ENCODE peak calls at places on chromosomes 16 and 17, in nine cellular contexts. Y, U, D, K, Z, N, A, S and X are unnamed samples.

GRCh38 chr16:5007256-5007655 is 26.5 kb downstream of the NAGPA start:
- DNase-seq in Y (no peak), U (no peak), D (no peak), K (no peak), Z (no peak), N (no peak), A (no peak), S (no peak), X (no peak)

GRCh38 chr16:74448990-74449389 is 27.7 kb upstream of the CLEC18B start:
- DNase-seq in Y (peak), U (peak), D (peak), K (peak), Z (peak), N (no peak), A (peak), S (peak), X (no peak)

GRCh38 chr16:11391576-11391975 is 46.3 kb downstream of the RMI2 start:
- DNase-seq in Y (no peak), U (no peak), D (peak), K (no peak), Z (peak), N (no peak), A (no peak), S (no peak), X (no peak)

GRCh38 chr17:78535285-78536197 is 41.7 kb downstream of the DNAH17 start:
- DNase-seq in Y (no peak), U (no peak), D (peak), K (no peak), Z (peak), N (no peak), A (no peak), S (no peak), X (no peak)

GRCh38 chr16:69073181-69073669 is 32.2 kb upstream of the HAS3 start:
- DNase-seq in Y (peak), U (no peak), D (peak), K (peak), Z (peak), N (no peak), A (peak), S (no peak), X (no peak)

GRCh38 chr16:54291981-54292487 is 5.4 kb upstream of the IRX3 start:
- DNase-seq in Y (no peak), U (no peak), D (no peak), K (no peak), Z (no peak), N (no peak), A (no peak), S (no peak), X (no peak)

GRCh38 chr16:61872778-61873119 is 163.5 kb downstream of the CDH8 start:
- DNase-seq in Y (no peak), U (no peak), D (no peak), K (no peak), Z (no peak), N (no peak), A (no peak), S (no peak), X (no peak)

GRCh38 chr16:57998484-57998883 is 2.0 kb downstream of the ZNF319 start:
- DNase-seq in Y (no peak), U (no peak), D (no peak), K (no peak), Z (peak), N (no peak), A (peak), S (no peak), X (no peak)

GRCh38 chr16:24539295-24539849 is at the start of gene RBBP6:
- DNase-seq in Y (peak), U (peak), D (peak), K (peak), Z (peak), N (peak), A (peak), S (peak), X (peak)
- TF ChIP-seq CTCF in Y (peak), U (peak), D (peak), K (peak), Z (peak), N (peak), A (no peak), S (peak), X (no peak)

GRCh38 chr16:87636741-87637140 is 34.4 kb downstream of the JPH3 start:
- DNase-seq in Y (no peak), U (no peak), D (no peak), K (no peak), Z (no peak), N (no peak), A (no peak), S (no peak), X (no peak)

GRCh38 chr16:87634411-87634810 is 32.1 kb downstream of the JPH3 start:
- DNase-seq in Y (no peak), U (no peak), D (no peak), K (no peak), Z (no peak), N (no peak), A (no peak), S (no peak), X (no peak)

GRCh38 chr16:87637357-87637756 is 35.0 kb downstream of the JPH3 start:
- DNase-seq in Y (no peak), U (no peak), D (no peak), K (no peak), Z (no peak), N (no peak), A (no peak), S (no peak), X (no peak)

GRCh38 chr16:87635541-87636049 is 33.3 kb downstream of the JPH3 start:
- DNase-seq in Y (peak), U (peak), D (peak), K (peak), Z (peak), N (no peak), A (peak), S (no peak), X (peak)

GRCh38 chr16:87636050-87636684 is 33.9 kb downstream of the JPH3 start:
- DNase-seq in Y (peak), U (peak), D (peak), K (peak), Z (peak), N (peak), A (peak), S (peak), X (peak)
- TF ChIP-seq CTCF in Y (peak), U (peak), D (peak), K (peak), Z (peak), N (peak), A (peak), S (peak), X (peak)

DNA sequence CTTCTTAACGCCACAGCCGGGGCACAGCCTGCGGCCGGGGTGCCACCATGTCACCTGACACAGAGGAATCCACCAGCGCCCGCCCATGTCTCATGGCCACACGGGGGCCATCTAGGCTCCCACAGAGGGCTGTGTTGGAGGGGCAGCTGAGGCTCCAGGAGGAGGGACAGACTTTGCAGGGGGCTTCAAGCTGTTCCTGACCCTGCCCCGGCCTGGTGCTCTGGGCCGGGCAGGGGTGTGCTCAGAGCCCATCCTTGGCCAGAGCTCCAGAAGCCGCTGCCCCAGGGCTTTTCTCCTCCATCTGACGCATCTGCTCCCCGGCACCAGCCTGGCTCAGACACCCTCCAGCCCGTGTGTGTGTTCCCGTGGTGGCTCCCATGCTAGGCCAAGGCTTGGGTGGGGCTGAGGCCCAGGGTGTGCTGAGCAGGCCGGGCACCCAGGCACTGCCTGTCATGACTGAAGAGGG is 7.8 kb upstream of the SLC38A10 start:
- DNase-seq in Y (no peak), U (no peak), D (peak), K (no peak), Z (no peak), N (no peak), A (no peak), S (no peak), X (peak)
- TF ChIP-seq CTCF in Y (peak), U (no peak), D (no peak), K (no peak), Z (no peak), N (peak), A (no peak), S (no peak), X (peak)

DNA sequence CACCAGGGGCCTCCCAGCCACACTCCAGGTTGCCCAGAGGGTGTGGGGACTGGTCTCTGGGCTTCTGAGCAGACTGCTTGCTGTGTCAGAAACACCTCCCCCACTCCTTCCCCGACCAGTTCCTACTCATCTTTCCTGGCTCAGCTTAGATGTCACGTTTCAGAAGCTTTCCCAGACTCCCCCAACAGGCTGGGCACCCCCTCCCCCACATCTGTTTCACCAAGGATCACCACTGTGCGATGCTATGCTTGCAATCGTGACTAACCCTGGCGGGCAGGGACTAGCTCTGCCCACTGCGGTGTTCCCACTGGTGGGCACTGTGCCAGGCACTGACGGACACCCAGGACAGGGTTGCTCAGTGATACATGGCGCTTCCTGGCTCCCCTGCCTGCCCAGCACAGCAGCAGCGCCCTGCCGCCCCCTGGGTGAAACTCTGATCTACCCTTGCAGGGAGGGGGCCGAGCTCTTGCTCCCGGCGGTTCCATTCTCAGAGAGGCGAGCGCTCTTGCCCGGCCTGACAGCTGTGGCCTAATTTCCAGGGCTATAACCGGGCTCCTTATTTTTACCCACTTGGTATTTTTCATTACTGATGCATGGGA is 29.4 kb upstream of the MTSS2 start:
- DNase-seq in Y (no peak), U (peak), D (no peak), K (peak), Z (peak), N (no peak), A (peak), S (peak), X (peak)
- TF ChIP-seq CTCF in Y (no peak), U (peak), D (no peak), K (no peak), Z (no peak), N (no peak), A (peak), S (peak), X (no peak)

GRCh38 chr16:29646947-29647346 is 16.1 kb upstream of the SPN start:
- DNase-seq in Y (no peak), U (no peak), D (no peak), K (no peak), Z (no peak), N (no peak), A (no peak), S (no peak), X (no peak)

GRCh38 chr16:29656688-29657523 is 6.1 kb upstream of the SPN start:
- DNase-seq in Y (no peak), U (no peak), D (no peak), K (no peak), Z (no peak), N (no peak), A (no peak), S (no peak), X (no peak)

GRCh38 chr16:29649560-29650494 is 13.2 kb upstream of the SPN start:
- DNase-seq in Y (no peak), U (no peak), D (no peak), K (no peak), Z (no peak), N (no peak), A (no peak), S (no peak), X (no peak)

GRCh38 chr16:29653436-29653835 is 9.6 kb upstream of the SPN start:
- DNase-seq in Y (no peak), U (no peak), D (no peak), K (no peak), Z (no peak), N (no peak), A (no peak), S (no peak), X (no peak)

DNA sequence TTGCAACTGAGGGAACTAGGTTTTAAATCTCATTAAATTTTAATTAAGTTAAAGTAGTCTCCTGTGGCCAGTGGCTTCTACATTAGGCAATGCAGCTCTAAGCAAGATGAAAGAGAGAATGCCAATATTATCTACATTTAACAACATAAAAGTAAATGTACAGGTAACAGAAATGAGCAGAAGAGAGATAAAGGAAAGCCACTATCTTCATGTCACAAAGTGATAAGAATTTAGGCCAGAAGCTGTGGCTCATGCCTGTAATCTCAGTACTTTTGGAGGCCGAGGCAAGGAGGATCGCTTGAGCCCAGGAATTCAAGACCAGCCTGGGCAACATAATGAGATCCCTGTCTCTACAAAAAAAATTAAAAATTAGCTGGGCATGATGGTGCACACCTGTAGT is 11.1 kb upstream of the SPN start:
- DNase-seq in Y (no peak), U (no peak), D (no peak), K (no peak), Z (no peak), N (no peak), A (no peak), S (no peak), X (no peak)
- TF ChIP-seq CTCF in Y (no peak), U (no peak), D (no peak), K (no peak), Z (no peak), N (no peak), A (no peak), S (no peak), X (no peak)

GRCh38 chr16:649646-650045 is 481 bp downstream of the WDR90 start:
- DNase-seq in Y (no peak), U (no peak), D (no peak), K (no peak), Z (no peak), N (no peak), A (no peak), S (no peak), X (no peak)

GRCh38 chr16:648786-649589 is at the start of gene WDR90:
- DNase-seq in Y (peak), U (peak), D (peak), K (peak), Z (peak), N (peak), A (peak), S (peak), X (peak)

GRCh38 chr16:654034-654433 is 4.9 kb downstream of the WDR90 start:
- DNase-seq in Y (no peak), U (no peak), D (no peak), K (no peak), Z (no peak), N (no peak), A (no peak), S (no peak), X (no peak)

GRCh38 chr16:652454-653021 is 3.4 kb downstream of the WDR90 start:
- DNase-seq in Y (no peak), U (no peak), D (no peak), K (no peak), Z (no peak), N (no peak), A (no peak), S (no peak), X (no peak)

GRCh38 chr16:651844-652243 is 2.7 kb downstream of the WDR90 start:
- DNase-seq in Y (no peak), U (no peak), D (no peak), K (no peak), Z (no peak), N (no peak), A (no peak), S (no peak), X (no peak)
- TF ChIP-seq CTCF in Y (no peak), U (no peak), D (no peak), K (no peak), Z (no peak), N (no peak), A (no peak), S (no peak), X (no peak)

DNA sequence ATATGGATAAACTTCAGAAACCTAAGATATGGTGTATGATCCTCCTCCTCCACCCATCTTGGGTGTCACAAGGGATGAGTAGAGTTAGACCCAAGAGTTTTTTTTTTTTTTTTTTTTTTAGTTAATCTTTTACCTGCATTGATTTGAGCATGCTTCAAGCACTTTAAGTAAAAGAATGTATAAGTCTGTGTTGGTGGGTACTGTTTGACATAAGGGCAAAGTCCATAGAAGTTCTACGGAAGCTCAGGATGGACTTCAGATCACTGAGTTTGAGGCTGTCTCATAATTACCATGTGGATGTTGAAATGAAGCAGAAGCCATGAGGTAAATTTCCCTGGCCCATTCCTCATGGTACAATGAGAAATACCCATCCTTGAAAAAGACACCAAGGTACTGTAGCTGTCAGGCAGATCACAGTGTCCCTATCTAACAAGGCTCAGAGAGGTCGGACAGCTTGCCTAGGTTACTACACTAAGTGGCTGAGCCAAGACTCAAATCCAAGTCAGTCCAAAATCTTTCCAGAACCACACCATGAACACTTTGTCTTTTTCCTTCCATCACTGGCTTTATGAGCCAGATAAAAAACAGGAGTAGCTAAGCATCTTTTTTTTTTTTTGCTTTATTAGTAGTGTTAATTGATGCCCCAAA is 962.8 kb downstream of the CDH11 start:
- DNase-seq in Y (no peak), U (no peak), D (no peak), K (no peak), Z (no peak), N (no peak), A (no peak), S (no peak), X (no peak)
- TF ChIP-seq CTCF in Y (no peak), U (no peak), D (no peak), K (no peak), Z (no peak), N (no peak), A (no peak), S (no peak), X (no peak)

GRCh38 chr17:19551148-19551547 is 17.5 kb downstream of the SLC47A1 start:
- DNase-seq in Y (no peak), U (no peak), D (no peak), K (no peak), Z (no peak), N (no peak), A (no peak), S (no peak), X (no peak)

GRCh38 chr17:19544366-19544765 is 10.7 kb downstream of the SLC47A1 start:
- DNase-seq in Y (no peak), U (no peak), D (no peak), K (no peak), Z (no peak), N (no peak), A (no peak), S (no peak), X (no peak)

GRCh38 chr17:19549746-19550623 is 16.3 kb downstream of the SLC47A1 start:
- DNase-seq in Y (no peak), U (no peak), D (no peak), K (no peak), Z (no peak), N (no peak), A (no peak), S (no peak), X (no peak)

GRCh38 chr17:19542247-19542646 is 8.6 kb downstream of the SLC47A1 start:
- DNase-seq in Y (no peak), U (no peak), D (no peak), K (no peak), Z (no peak), N (no peak), A (no peak), S (no peak), X (no peak)

DNA sequence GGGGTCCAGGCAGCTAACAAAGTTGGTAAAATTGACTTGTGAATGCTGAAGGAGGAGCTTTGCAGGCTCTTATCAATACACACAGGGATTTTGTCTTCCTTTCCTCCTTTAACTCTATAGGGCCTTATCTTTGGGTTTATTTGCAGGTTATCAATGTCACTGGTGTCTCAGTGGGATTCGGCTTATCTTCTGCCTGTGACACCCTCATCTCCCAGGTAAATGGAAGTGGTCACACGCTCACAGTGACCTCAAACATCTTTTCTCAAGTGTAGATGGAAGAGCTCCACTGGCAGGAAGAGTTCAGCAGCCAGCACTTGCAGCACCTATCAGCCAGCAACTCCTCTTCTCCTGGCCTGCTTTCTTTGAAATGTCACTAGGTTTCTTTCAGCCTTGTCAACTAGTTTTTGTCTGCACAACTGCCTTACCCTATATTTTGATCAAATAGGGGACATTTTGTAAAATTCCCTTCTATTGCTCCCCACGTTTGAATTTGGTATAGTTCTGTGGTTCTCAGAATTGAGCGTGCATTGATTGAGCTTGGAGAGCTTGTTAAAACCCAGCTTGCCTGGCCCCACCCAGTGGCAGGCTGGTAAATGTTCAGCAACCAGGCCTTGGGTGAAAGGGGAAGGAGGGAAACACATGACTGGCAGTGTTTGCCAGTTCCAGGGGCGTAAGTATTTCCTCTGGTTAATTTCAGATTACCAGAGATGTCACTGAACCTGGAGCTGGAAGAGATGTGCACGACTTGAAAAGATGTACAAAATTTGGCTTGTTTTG is 12.8 kb downstream of the SLC47A1 start:
- DNase-seq in Y (no peak), U (no peak), D (peak), K (no peak), Z (peak), N (no peak), A (no peak), S (peak), X (no peak)
- TF ChIP-seq CTCF in Y (peak), U (peak), D (no peak), K (no peak), Z (no peak), N (peak), A (peak), S (peak), X (no peak)